ENCODE peak calls at places on chromosomes 3 and 15, in nine cellular contexts. One of them, this sample, is unnamed.

GRCh38 chr3:76497636-76498035 is 542.3 kb upstream of the ROBO2 start:
- DNase-seq in LNCaP clone FGC: no peak
- DNase-seq in CD8-positive, alpha-beta memory T cell: no peak
- DNase-seq in fibroblast of villous mesenchyme: no peak
- DNase-seq in fibroblast of the aortic adventitia: no peak
- DNase-seq in AG09309: no peak
- DNase-seq in psoas muscle: no peak
- DNase-seq in iPS DF 6.9: peak; percentile 58
- DNase-seq in HepG2: peak; percentile 1
- DNase-seq in this sample: peak; percentile 1

GRCh38 chr15:95429345-95429744 is 901.2 kb upstream of the NR2F2 start:
- DNase-seq in LNCaP clone FGC: no peak
- DNase-seq in CD8-positive, alpha-beta memory T cell: no peak
- DNase-seq in fibroblast of villous mesenchyme: peak; percentile 51
- DNase-seq in fibroblast of the aortic adventitia: no peak
- DNase-seq in AG09309: no peak
- DNase-seq in psoas muscle: no peak
- DNase-seq in iPS DF 6.9: no peak
- DNase-seq in HepG2: no peak
- DNase-seq in this sample: no peak

GRCh38 chr3:52481819-52482521 is 13.2 kb upstream of the STAB1 start:
- DNase-seq in LNCaP clone FGC: no peak
- DNase-seq in CD8-positive, alpha-beta memory T cell: no peak
- DNase-seq in fibroblast of villous mesenchyme: peak; percentile 30
- DNase-seq in fibroblast of the aortic adventitia: no peak
- DNase-seq in AG09309: no peak
- DNase-seq in psoas muscle: peak; percentile 67
- DNase-seq in iPS DF 6.9: peak; percentile 57
- DNase-seq in HepG2: no peak
- DNase-seq in this sample: no peak

GRCh38 chr3:65751123-65751700 is 287.5 kb downstream of the MAGI1 start:
- DNase-seq in LNCaP clone FGC: no peak
- DNase-seq in CD8-positive, alpha-beta memory T cell: no peak
- DNase-seq in fibroblast of villous mesenchyme: peak; percentile 35
- DNase-seq in fibroblast of the aortic adventitia: peak; percentile 42
- DNase-seq in AG09309: no peak
- DNase-seq in psoas muscle: no peak
- DNase-seq in iPS DF 6.9: peak; percentile 50
- DNase-seq in HepG2: peak; percentile 47
- DNase-seq in this sample: no peak

GRCh38 chr3:46926039-46926438 is 48.5 kb downstream of the PTH1R start:
- DNase-seq in LNCaP clone FGC: no peak
- DNase-seq in CD8-positive, alpha-beta memory T cell: no peak
- DNase-seq in fibroblast of villous mesenchyme: peak; percentile 91
- DNase-seq in fibroblast of the aortic adventitia: peak; percentile 55
- DNase-seq in AG09309: no peak
- DNase-seq in psoas muscle: peak; percentile 94
- DNase-seq in iPS DF 6.9: no peak
- DNase-seq in HepG2: no peak
- DNase-seq in this sample: no peak

GRCh38 chr3:124599779-124600693 is 130.2 kb upstream of the UMPS start:
- DNase-seq in LNCaP clone FGC: peak; percentile 92
- DNase-seq in CD8-positive, alpha-beta memory T cell: no peak
- DNase-seq in fibroblast of villous mesenchyme: no peak
- DNase-seq in fibroblast of the aortic adventitia: no peak
- DNase-seq in AG09309: no peak
- DNase-seq in psoas muscle: no peak
- DNase-seq in iPS DF 6.9: no peak
- DNase-seq in HepG2: peak; percentile 53
- DNase-seq in this sample: no peak

GRCh38 chr3:18770800-18771199 is 345.7 kb upstream of the SATB1 start:
- DNase-seq in LNCaP clone FGC: no peak
- DNase-seq in CD8-positive, alpha-beta memory T cell: no peak
- DNase-seq in fibroblast of villous mesenchyme: no peak
- DNase-seq in fibroblast of the aortic adventitia: no peak
- DNase-seq in AG09309: no peak
- DNase-seq in psoas muscle: no peak
- DNase-seq in iPS DF 6.9: no peak
- DNase-seq in HepG2: no peak
- DNase-seq in this sample: no peak

GRCh38 chr3:169699536-169700050 is 36.1 kb upstream of the MECOM start:
- DNase-seq in LNCaP clone FGC: peak; percentile 64
- DNase-seq in CD8-positive, alpha-beta memory T cell: no peak
- DNase-seq in fibroblast of villous mesenchyme: no peak
- DNase-seq in fibroblast of the aortic adventitia: peak; percentile 86
- DNase-seq in AG09309: no peak
- DNase-seq in psoas muscle: peak; percentile 91
- DNase-seq in iPS DF 6.9: no peak
- DNase-seq in HepG2: peak; percentile 3
- DNase-seq in this sample: no peak

GRCh38 chr15:38226867-38227266 is 25.8 kb upstream of the SPRED1 start:
- DNase-seq in LNCaP clone FGC: peak; percentile 31
- DNase-seq in CD8-positive, alpha-beta memory T cell: no peak
- DNase-seq in fibroblast of villous mesenchyme: peak; percentile 79
- DNase-seq in fibroblast of the aortic adventitia: peak; percentile 82
- DNase-seq in AG09309: peak; percentile 33
- DNase-seq in psoas muscle: no peak
- DNase-seq in iPS DF 6.9: no peak
- DNase-seq in HepG2: peak; percentile 59
- DNase-seq in this sample: no peak

GRCh38 chr3:58492385-58492970 is 582 bp downstream of the KCTD6 start:
- DNase-seq in LNCaP clone FGC: no peak
- DNase-seq in CD8-positive, alpha-beta memory T cell: no peak
- DNase-seq in fibroblast of villous mesenchyme: no peak
- DNase-seq in fibroblast of the aortic adventitia: no peak
- DNase-seq in AG09309: no peak
- DNase-seq in psoas muscle: no peak
- DNase-seq in iPS DF 6.9: no peak
- DNase-seq in HepG2: no peak
- DNase-seq in this sample: no peak

GRCh38 chr3:70933105-70933810 is 620.8 kb upstream of the MDFIC2 start:
- DNase-seq in LNCaP clone FGC: no peak
- DNase-seq in CD8-positive, alpha-beta memory T cell: no peak
- DNase-seq in fibroblast of villous mesenchyme: no peak
- DNase-seq in fibroblast of the aortic adventitia: no peak
- DNase-seq in AG09309: no peak
- DNase-seq in psoas muscle: no peak
- DNase-seq in iPS DF 6.9: no peak
- DNase-seq in HepG2: peak; percentile 9
- DNase-seq in this sample: no peak

GRCh38 chr3:31699309-31699953 is 166.7 kb downstream of the STT3B start:
- DNase-seq in LNCaP clone FGC: peak; percentile 11
- DNase-seq in CD8-positive, alpha-beta memory T cell: no peak
- DNase-seq in fibroblast of villous mesenchyme: no peak
- DNase-seq in fibroblast of the aortic adventitia: no peak
- DNase-seq in AG09309: no peak
- DNase-seq in psoas muscle: no peak
- DNase-seq in iPS DF 6.9: no peak
- DNase-seq in HepG2: no peak
- DNase-seq in this sample: no peak

GRCh38 chr3:184842433-184842832 is 30.5 kb downstream of the VPS8 start:
- DNase-seq in LNCaP clone FGC: no peak
- DNase-seq in CD8-positive, alpha-beta memory T cell: no peak
- DNase-seq in fibroblast of villous mesenchyme: peak; percentile 63
- DNase-seq in fibroblast of the aortic adventitia: no peak
- DNase-seq in AG09309: no peak
- DNase-seq in psoas muscle: no peak
- DNase-seq in iPS DF 6.9: no peak
- DNase-seq in HepG2: no peak
- DNase-seq in this sample: no peak

GRCh38 chr3:177905173-177905894 is 630.9 kb upstream of the KCNMB2 start:
- DNase-seq in LNCaP clone FGC: no peak
- DNase-seq in CD8-positive, alpha-beta memory T cell: no peak
- DNase-seq in fibroblast of villous mesenchyme: peak; percentile 87
- DNase-seq in fibroblast of the aortic adventitia: peak; percentile 99
- DNase-seq in AG09309: peak; percentile 74
- DNase-seq in psoas muscle: no peak
- DNase-seq in iPS DF 6.9: no peak
- DNase-seq in HepG2: no peak
- DNase-seq in this sample: peak; percentile 72

GRCh38 chr3:188583476-188584161 is 429.7 kb downstream of the LPP start:
- DNase-seq in LNCaP clone FGC: peak; percentile 64
- DNase-seq in CD8-positive, alpha-beta memory T cell: no peak
- DNase-seq in fibroblast of villous mesenchyme: peak; percentile 26
- DNase-seq in fibroblast of the aortic adventitia: no peak
- DNase-seq in AG09309: no peak
- DNase-seq in psoas muscle: no peak
- DNase-seq in iPS DF 6.9: no peak
- DNase-seq in HepG2: no peak
- DNase-seq in this sample: no peak

GRCh38 chr3:188578579-188579363 is 424.8 kb downstream of the LPP start:
- DNase-seq in LNCaP clone FGC: no peak
- DNase-seq in CD8-positive, alpha-beta memory T cell: no peak
- DNase-seq in fibroblast of villous mesenchyme: peak; percentile 74
- DNase-seq in fibroblast of the aortic adventitia: peak; percentile 99
- DNase-seq in AG09309: peak; percentile 70
- DNase-seq in psoas muscle: peak; percentile 77
- DNase-seq in iPS DF 6.9: no peak
- DNase-seq in HepG2: no peak
- DNase-seq in this sample: no peak

GRCh38 chr3:188581365-188581764 is 427.4 kb downstream of the LPP start:
- DNase-seq in LNCaP clone FGC: no peak
- DNase-seq in CD8-positive, alpha-beta memory T cell: no peak
- DNase-seq in fibroblast of villous mesenchyme: no peak
- DNase-seq in fibroblast of the aortic adventitia: no peak
- DNase-seq in AG09309: no peak
- DNase-seq in psoas muscle: no peak
- DNase-seq in iPS DF 6.9: no peak
- DNase-seq in HepG2: peak; percentile 52
- DNase-seq in this sample: no peak

GRCh38 chr3:188584162-188584529 is 430.2 kb downstream of the LPP start:
- DNase-seq in LNCaP clone FGC: no peak
- DNase-seq in CD8-positive, alpha-beta memory T cell: no peak
- DNase-seq in fibroblast of villous mesenchyme: peak; percentile 87
- DNase-seq in fibroblast of the aortic adventitia: peak; percentile 92
- DNase-seq in AG09309: peak; percentile 32
- DNase-seq in psoas muscle: no peak
- DNase-seq in iPS DF 6.9: no peak
- DNase-seq in HepG2: no peak
- DNase-seq in this sample: no peak

DNA sequence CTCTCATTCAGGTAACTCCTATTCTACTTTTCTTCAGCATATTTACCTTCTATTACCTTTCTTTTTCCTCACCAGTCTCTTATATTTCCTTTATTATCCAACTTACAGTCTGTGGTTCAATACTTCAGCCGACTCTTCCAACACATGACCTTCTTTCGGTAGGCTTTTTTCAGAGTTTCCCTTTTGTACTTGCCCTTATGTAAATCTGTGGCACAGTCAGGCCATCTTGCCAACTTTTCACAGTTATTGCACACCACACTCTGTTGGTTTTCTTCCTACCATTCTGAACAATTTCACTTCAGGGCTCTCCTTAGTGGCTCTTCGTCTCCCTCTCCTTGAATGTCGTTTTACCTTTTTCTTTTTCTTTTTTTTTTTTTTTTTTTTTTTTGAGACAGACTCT is 427.8 kb downstream of the LPP start:
- DNase-seq in LNCaP clone FGC: no peak
- DNase-seq in CD8-positive, alpha-beta memory T cell: no peak
- DNase-seq in fibroblast of villous mesenchyme: no peak
- DNase-seq in fibroblast of the aortic adventitia: no peak
- DNase-seq in AG09309: no peak
- DNase-seq in psoas muscle: no peak
- DNase-seq in iPS DF 6.9: no peak
- DNase-seq in HepG2: no peak
- DNase-seq in this sample: no peak
- H3K4me3 ChIP-seq in LNCaP clone FGC: no peak overlapping the region
- H3K4me3 ChIP-seq in CD8-positive, alpha-beta memory T cell: no peak overlapping the region
- H3K4me3 ChIP-seq in fibroblast of villous mesenchyme: no peak overlapping the region
- H3K4me3 ChIP-seq in fibroblast of the aortic adventitia: no peak overlapping the region
- H3K4me3 ChIP-seq in AG09309: no peak overlapping the region
- H3K4me3 ChIP-seq in psoas muscle: no peak overlapping the region
- H3K4me3 ChIP-seq in iPS DF 6.9: no peak overlapping the region
- H3K4me3 ChIP-seq in HepG2: no peak overlapping the region
- H3K4me3 ChIP-seq in this sample: no peak overlapping the region

DNA sequence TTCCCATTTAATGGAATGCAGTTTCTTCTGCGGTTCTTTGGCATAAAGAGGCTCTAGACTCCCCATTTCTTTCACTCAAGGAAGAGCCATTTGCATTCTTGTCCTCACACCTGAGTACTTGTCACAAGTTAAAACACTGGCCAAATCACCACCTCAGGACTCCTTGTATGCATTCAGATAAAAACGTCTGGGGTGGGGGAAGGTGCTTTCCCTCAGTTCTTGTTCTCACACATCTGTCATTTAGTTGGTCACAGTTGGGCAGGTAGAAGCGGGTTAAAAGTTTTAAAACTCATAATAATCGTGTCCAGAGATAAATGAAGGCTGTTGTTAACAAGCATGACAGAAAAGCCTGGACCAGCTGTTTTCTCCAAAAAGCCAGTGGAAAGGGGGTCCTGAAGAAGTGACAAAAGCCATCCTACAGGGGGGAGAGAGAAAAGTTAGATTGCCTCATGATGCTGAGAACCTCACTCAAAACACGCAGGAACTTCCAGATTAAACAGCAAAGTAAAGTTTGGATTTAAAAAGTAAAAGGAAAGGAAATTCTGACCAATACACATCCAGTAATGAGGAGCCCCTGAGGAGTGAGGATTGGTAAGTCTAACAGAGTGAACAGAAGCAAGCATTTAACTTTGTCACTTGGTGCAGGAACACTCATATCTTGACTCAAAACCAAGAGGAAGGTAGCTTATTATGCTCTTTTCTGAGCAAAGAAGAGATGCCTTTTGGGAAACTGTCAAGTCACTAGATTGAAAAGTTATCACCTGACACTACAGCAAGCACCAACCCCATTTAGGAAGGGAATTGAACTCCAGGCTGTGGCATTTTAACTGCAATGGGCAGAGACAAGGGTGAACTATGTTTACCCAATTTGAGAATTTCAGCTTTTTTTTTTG is 2.8 kb downstream of the BCL2L10 start:
- DNase-seq in LNCaP clone FGC: no peak
- DNase-seq in CD8-positive, alpha-beta memory T cell: no peak
- DNase-seq in fibroblast of villous mesenchyme: no peak
- DNase-seq in fibroblast of the aortic adventitia: no peak
- DNase-seq in AG09309: no peak
- DNase-seq in psoas muscle: no peak
- DNase-seq in iPS DF 6.9: no peak
- DNase-seq in HepG2: no peak
- DNase-seq in this sample: no peak
- H3K4me3 ChIP-seq in LNCaP clone FGC: no peak overlapping the region
- H3K4me3 ChIP-seq in CD8-positive, alpha-beta memory T cell: no peak overlapping the region
- H3K4me3 ChIP-seq in fibroblast of villous mesenchyme: no peak overlapping the region
- H3K4me3 ChIP-seq in fibroblast of the aortic adventitia: no peak overlapping the region
- H3K4me3 ChIP-seq in AG09309: no peak overlapping the region
- H3K4me3 ChIP-seq in psoas muscle: no peak overlapping the region
- H3K4me3 ChIP-seq in iPS DF 6.9: no peak overlapping the region
- H3K4me3 ChIP-seq in HepG2: no peak overlapping the region
- H3K4me3 ChIP-seq in this sample: no peak overlapping the region

GRCh38 chr3:191269289-191270085 is 59.7 kb upstream of the CCDC50 start:
- DNase-seq in LNCaP clone FGC: no peak
- DNase-seq in CD8-positive, alpha-beta memory T cell: no peak
- DNase-seq in fibroblast of villous mesenchyme: no peak
- DNase-seq in fibroblast of the aortic adventitia: peak; percentile 74
- DNase-seq in AG09309: no peak
- DNase-seq in psoas muscle: no peak
- DNase-seq in iPS DF 6.9: no peak
- DNase-seq in HepG2: no peak
- DNase-seq in this sample: no peak
- H3K4me3 ChIP-seq in LNCaP clone FGC: no peak overlapping the region
- H3K4me3 ChIP-seq in CD8-positive, alpha-beta memory T cell: no peak overlapping the region
- H3K4me3 ChIP-seq in fibroblast of villous mesenchyme: no peak overlapping the region
- H3K4me3 ChIP-seq in fibroblast of the aortic adventitia: no peak overlapping the region
- H3K4me3 ChIP-seq in AG09309: no peak overlapping the region
- H3K4me3 ChIP-seq in psoas muscle: no peak overlapping the region
- H3K4me3 ChIP-seq in iPS DF 6.9: no peak overlapping the region
- H3K4me3 ChIP-seq in HepG2: no peak overlapping the region
- H3K4me3 ChIP-seq in this sample: no peak overlapping the region

GRCh38 chr15:49270541-49271421 is 100.7 kb downstream of the GALK2 start:
- DNase-seq in LNCaP clone FGC: no peak
- DNase-seq in CD8-positive, alpha-beta memory T cell: no peak
- DNase-seq in fibroblast of villous mesenchyme: peak; percentile 72
- DNase-seq in fibroblast of the aortic adventitia: peak; percentile 99
- DNase-seq in AG09309: peak; percentile 59
- DNase-seq in psoas muscle: no peak
- DNase-seq in iPS DF 6.9: no peak
- DNase-seq in HepG2: no peak
- DNase-seq in this sample: no peak
- H3K4me3 ChIP-seq in LNCaP clone FGC: no peak overlapping the region
- H3K4me3 ChIP-seq in CD8-positive, alpha-beta memory T cell: no peak overlapping the region
- H3K4me3 ChIP-seq in fibroblast of villous mesenchyme: no peak overlapping the region
- H3K4me3 ChIP-seq in fibroblast of the aortic adventitia: peak overlapping the region; percentile 27
- H3K4me3 ChIP-seq in AG09309: no peak overlapping the region
- H3K4me3 ChIP-seq in psoas muscle: no peak overlapping the region
- H3K4me3 ChIP-seq in iPS DF 6.9: no peak overlapping the region
- H3K4me3 ChIP-seq in HepG2: no peak overlapping the region
- H3K4me3 ChIP-seq in this sample: no peak overlapping the region